ENCODE peak calls at places on chromosome 19, in six cellular contexts. N is stimulated activated naive CD4-positive, alpha-beta T cell; Y is transverse colon; F is BJ; T is GF-D8; A is EL. G is an unnamed sample.

GRCh38 chr19:29612801-29613595 is 6.9 kb downstream of the POP4 start:
- DNase-seq in Y (no peak), N (no peak), A (no peak), F (no peak), T (no peak), G (no peak)

GRCh38 chr19:15672580-15673175 is at the start of gene CYP4F12:
- DNase-seq in F (no peak), A (peak; percentile 2), N (peak; percentile 10), T (no peak), Y (peak; percentile 96), G (no peak)

GRCh38 chr19:46602392-46603194 is 1.5 kb downstream of the CALM3 start:
- DNase-seq in F (no peak), Y (no peak), T (no peak), A (no peak), N (no peak), G (no peak)

GRCh38 chr19:19527674-19528625 is 761 bp upstream of the YJEFN3 start:
- DNase-seq in F (no peak), N (no peak), Y (no peak), A (no peak), T (no peak), G (no peak)

GRCh38 chr19:10915511-10916091 is 12.8 kb downstream of the YIPF2 start:
- DNase-seq in T (no peak), A (peak; percentile 95), Y (no peak), N (no peak), F (peak; percentile 78), G (no peak)

GRCh38 chr19:35511337-35511736 is 2.1 kb downstream of the DMKN start:
- DNase-seq in N (no peak), Y (no peak), A (no peak), T (no peak), F (no peak), G (no peak)

GRCh38 chr19:5356918-5357317 is 16.3 kb upstream of the PTPRS start:
- DNase-seq in A (no peak), Y (no peak), F (no peak), N (no peak), T (no peak), G (no peak)

GRCh38 chr19:10092648-10093294 is 6.7 kb downstream of the SHFL start:
- DNase-seq in N (no peak), Y (no peak), A (no peak), T (no peak), F (no peak), G (no peak)

G was measured in AML-193.